ENCODE peak calls at places on chromosome 14, in six cellular contexts. T is DND-41, L is stomach, C is endothelial cell of umbilical vein, Q is upper lobe of right lung, K is psoas muscle. Y is an unnamed sample.

GRCh38 chr14:79279645-79280399 is 931.5 kb downstream of the DIO2 start:
- DNase-seq in T (no peak), L (peak), C (no peak), Q (peak), K (no peak), Y (no peak)

GRCh38 chr14:104473244-104473565 is 106.4 kb upstream of the C14orf180 start:
- DNase-seq in T (no peak), L (no peak), C (no peak), Q (no peak), K (no peak), Y (no peak)

GRCh38 chr14:69354383-69355154 is 43.5 kb downstream of the ERH start:
- DNase-seq in T (peak), L (peak), C (no peak), Q (no peak), K (no peak), Y (peak)

GRCh38 chr14:96146131-96146771 is 58.4 kb upstream of the BDKRB2 start:
- DNase-seq in T (no peak), L (peak), C (peak), Q (no peak), K (no peak), Y (no peak)

GRCh38 chr14:98912655-98913054 is 359.3 kb downstream of the BCL11B start:
- DNase-seq in T (peak), L (no peak), C (no peak), Q (no peak), K (no peak), Y (no peak)

GRCh38 chr14:52711666-52712065 is 4.7 kb downstream of the PSMC6 start:
- DNase-seq in T (no peak), L (no peak), C (no peak), Q (no peak), K (no peak), Y (no peak)

GRCh38 chr14:52069617-52070431 is 965 bp upstream of the NID2 start:
- DNase-seq in T (no peak), L (no peak), C (no peak), Q (no peak), K (peak), Y (no peak)

GRCh38 chr14:55102141-55102547 is 26.9 kb upstream of the LGALS3 start:
- DNase-seq in T (no peak), L (peak), C (peak), Q (peak), K (peak), Y (peak)

GRCh38 chr14:51604078-51604477 is 47.6 kb upstream of the FRMD6 start:
- DNase-seq in T (no peak), L (no peak), C (no peak), Q (no peak), K (no peak), Y (no peak)

GRCh38 chr14:92973798-92974372 is 50.9 kb downstream of the CHGA start:
- DNase-seq in T (no peak), L (no peak), C (no peak), Q (no peak), K (no peak), Y (no peak)

GRCh38 chr14:77043984-77044485 is 15.5 kb upstream of the IRF2BPL start:
- DNase-seq in T (no peak), L (no peak), C (no peak), Q (no peak), K (no peak), Y (no peak)

GRCh38 chr14:85535916-85536834 is 6.2 kb downstream of the FLRT2 start:
- DNase-seq in T (no peak), L (no peak), C (peak), Q (no peak), K (no peak), Y (no peak)

GRCh38 chr14:85824526-85824925 is 294.6 kb downstream of the FLRT2 start:
- DNase-seq in T (no peak), L (no peak), C (no peak), Q (no peak), K (no peak), Y (no peak)

GRCh38 chr14:89805501-89805900 is 149.0 kb downstream of the EFCAB11 start:
- DNase-seq in T (no peak), L (no peak), C (no peak), Q (no peak), K (no peak), Y (no peak)

GRCh38 chr14:89428556-89429196 is 11.6 kb upstream of the FOXN3 start:
- DNase-seq in T (peak), L (no peak), C (no peak), Q (peak), K (peak), Y (no peak)

GRCh38 chr14:105527381-105528196 is 1.2 kb downstream of the TMEM121 start:
- DNase-seq in T (no peak), L (no peak), C (no peak), Q (peak), K (no peak), Y (no peak)

GRCh38 chr14:96827310-96827709 is 30.1 kb downstream of the VRK1 start:
- DNase-seq in T (no peak), L (no peak), C (no peak), Q (no peak), K (no peak), Y (no peak)

GRCh38 chr14:71133296-71133695 is 226.0 kb downstream of the PCNX1 start:
- DNase-seq in T (no peak), L (no peak), C (no peak), Q (no peak), K (no peak), Y (no peak)

GRCh38 chr14:104577457-104578301 is 1.9 kb upstream of the C14orf180 start:
- DNase-seq in T (no peak), L (peak), C (no peak), Q (no peak), K (no peak), Y (no peak)

GRCh38 chr14:83208346-83208745 is 1674.7 kb upstream of the SEL1L start:
- DNase-seq in T (no peak), L (no peak), C (no peak), Q (no peak), K (no peak), Y (no peak)

GRCh38 chr14:93072659-93073365 is 42.9 kb downstream of the ITPK1 start:
- DNase-seq in T (no peak), L (no peak), C (no peak), Q (no peak), K (no peak), Y (no peak)

GRCh38 chr14:68285421-68286179 is 466.0 kb downstream of the RAD51B start:
- DNase-seq in T (peak), L (no peak), C (no peak), Q (no peak), K (no peak), Y (no peak)

GRCh38 chr14:68284333-68284732 is 464.8 kb downstream of the RAD51B start:
- DNase-seq in T (no peak), L (no peak), C (no peak), Q (no peak), K (no peak), Y (no peak)

GRCh38 chr14:68284834-68285233 is 465.3 kb downstream of the RAD51B start:
- DNase-seq in T (no peak), L (no peak), C (no peak), Q (no peak), K (no peak), Y (no peak)

GRCh38 chr14:68282479-68283377 is 463.1 kb downstream of the RAD51B start:
- DNase-seq in T (peak), L (no peak), C (no peak), Q (no peak), K (no peak), Y (peak)

DNA sequence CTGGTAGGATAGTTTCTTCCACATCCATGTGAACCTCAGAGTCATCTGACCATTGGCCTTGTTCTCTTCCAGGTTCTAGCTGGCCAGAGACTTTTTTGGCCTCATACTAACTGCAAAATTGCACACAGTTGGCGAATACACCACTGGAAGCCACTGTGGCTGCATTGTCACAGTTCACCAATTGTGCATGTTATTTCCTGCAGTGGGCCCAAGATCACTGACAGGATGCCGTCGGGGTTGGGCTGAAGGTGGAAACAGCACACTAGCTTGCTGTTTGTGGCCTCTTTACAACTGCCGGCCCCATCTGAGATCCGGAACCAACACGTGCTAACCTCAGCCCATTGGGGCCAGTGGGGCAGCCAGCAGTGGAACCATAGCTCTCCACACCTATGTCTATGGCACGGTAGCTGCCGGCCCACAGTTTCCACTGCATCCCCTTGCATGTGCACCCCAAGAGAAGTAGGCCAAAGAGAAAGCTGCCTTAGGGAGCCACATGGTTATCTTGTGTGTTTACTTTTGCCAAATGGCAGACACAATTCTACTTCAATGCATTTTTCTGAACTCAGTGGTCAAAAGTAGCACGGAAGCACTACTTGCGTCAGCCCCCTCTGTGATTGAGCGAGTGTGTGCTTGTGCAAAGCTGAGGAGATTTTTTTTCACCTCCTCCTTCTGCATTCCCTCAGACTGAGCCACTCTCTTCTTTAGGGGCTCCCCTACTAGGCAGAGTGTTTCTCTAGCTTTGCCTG is 464.0 kb downstream of the RAD51B start:
- DNase-seq in T (peak), L (no peak), C (no peak), Q (no peak), K (peak), Y (peak)
- TF ChIP-seq CTCF in T (peak), L (no peak), C (no peak), Q (no peak), K (no peak), Y (peak)

DNA sequence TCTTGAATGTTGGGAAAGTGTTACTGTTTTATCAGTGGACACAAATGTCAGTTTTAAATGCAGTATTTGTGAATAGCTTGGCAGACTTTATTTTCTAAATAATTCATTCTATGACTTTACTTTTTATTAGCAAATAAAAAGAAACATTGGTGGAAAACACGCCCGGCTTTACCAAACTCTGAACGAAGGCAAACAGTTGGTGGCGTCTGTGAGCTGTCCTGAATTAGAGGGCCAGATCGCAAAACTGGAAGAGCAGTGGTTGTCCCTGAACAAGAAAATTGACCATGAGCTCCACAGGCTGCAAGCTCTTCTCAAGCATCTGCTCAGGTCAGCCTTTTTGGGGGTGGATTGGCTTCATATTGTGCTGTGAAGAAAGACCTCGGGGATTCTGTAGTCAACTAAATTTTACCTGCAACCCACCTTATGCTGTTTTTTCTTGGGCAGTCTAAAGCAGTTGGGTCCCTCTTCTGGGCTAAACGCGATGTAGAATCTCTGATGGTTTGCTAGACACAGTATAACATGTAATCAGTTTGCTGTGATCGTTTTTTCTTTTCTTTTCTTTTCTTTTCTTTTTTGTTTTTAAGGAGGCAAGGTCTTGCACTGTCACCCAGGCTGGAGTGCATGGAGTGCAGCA is 156.4 kb downstream of the ESR2 start:
- DNase-seq in T (no peak), L (no peak), C (peak), Q (no peak), K (no peak), Y (no peak)
- TF ChIP-seq CTCF in T (no peak), L (no peak), C (peak), Q (no peak), K (no peak), Y (peak)

GRCh38 chr14:58152569-58152857 is 500 bp upstream of the ARMH4 start:
- DNase-seq in T (no peak), L (no peak), C (no peak), Q (no peak), K (no peak), Y (no peak)

GRCh38 chr14:58151264-58151700 is 731 bp downstream of the ARMH4 start:
- DNase-seq in T (no peak), L (no peak), C (peak), Q (no peak), K (no peak), Y (no peak)

GRCh38 chr14:58150243-58150805 is 1.7 kb downstream of the ARMH4 start:
- DNase-seq in T (no peak), L (no peak), C (no peak), Q (no peak), K (no peak), Y (no peak)

GRCh38 chr14:58149196-58149595 is 2.8 kb downstream of the ARMH4 start:
- DNase-seq in T (no peak), L (no peak), C (no peak), Q (no peak), K (no peak), Y (no peak)

GRCh38 chr14:58151701-58152568 is at the start of gene ARMH4:
- DNase-seq in T (peak), L (peak), C (peak), Q (peak), K (peak), Y (peak)
- TF ChIP-seq CTCF in T (no peak), L (peak), C (peak), Q (peak), K (peak), Y (peak)

GRCh38 chr14:22657861-22658260 is 13.7 kb upstream of the OR6J1 start:
- DNase-seq in T (no peak), L (no peak), C (peak), Q (no peak), K (no peak), Y (peak)
- TF ChIP-seq CTCF in T (peak), L (peak), C (peak), Q (peak), K (peak), Y (peak)

GRCh38 chr14:82070040-82070439 is 536.4 kb upstream of the SEL1L start:
- DNase-seq in T (no peak), L (no peak), C (no peak), Q (no peak), K (no peak), Y (no peak)
- TF ChIP-seq CTCF in T (no peak), L (no peak), C (no peak), Q (no peak), K (no peak), Y (no peak)

GRCh38 chr14:102063092-102063807 is 23.6 kb downstream of the HSP90AA1 start:
- DNase-seq in T (peak), L (peak), C (peak), Q (peak), K (peak), Y (peak)
- TF ChIP-seq CTCF in T (peak), L (peak), C (peak), Q (peak), K (peak), Y (peak)

GRCh38 chr14:87142568-87143211 is 850.3 kb downstream of the GALC start:
- DNase-seq in T (no peak), L (no peak), C (no peak), Q (no peak), K (no peak), Y (no peak)
- TF ChIP-seq CTCF in T (no peak), L (no peak), C (no peak), Q (no peak), K (no peak), Y (no peak)

GRCh38 chr14:100104523-100105300 is 39.5 kb downstream of the EVL start:
- DNase-seq in T (no peak), L (no peak), C (peak), Q (no peak), K (no peak), Y (no peak)
- TF ChIP-seq CTCF in T (peak), L (no peak), C (no peak), Q (no peak), K (no peak), Y (peak)

GRCh38 chr14:91060472-91061308 is at the start of gene RPS6KA5:
- DNase-seq in T (peak), L (peak), C (peak), Q (peak), K (peak), Y (peak)
- TF ChIP-seq CTCF in T (no peak), L (no peak), C (no peak), Q (peak), K (no peak), Y (no peak)